ENCODE peak calls at places on chromosomes 11 and 22, in ten cellular contexts. A is NCI-H510A treated with DMSO at 0.1 percent for 48 hours; N is fibroblast of the aortic adventitia; D is posterior cingulate gyrus; M is activated CD8-positive, alpha-beta T cell treated with anti-CD3 and anti-CD28 coated beads, Interleukin-2, amount 10 ng/mL, durations not matched to agents 7 days and 5 days; J is activated effector memory CD4-positive, alpha-beta T cell treated with anti-CD3 and anti-CD28 coated beads, Interleukin-2, amount 50 U/mL, for 16 hours; F is upper lobe of right lung; S is ACHN; E is activated CD4-positive, alpha-beta T cell treated with anti-CD3 and anti-CD28 coated beads, Interleukin-2, amount 10 ng/mL, durations not matched to agents 7 days and 5 days; L is amygdala. G is an unnamed sample.

GRCh38 chr22:46893281-46894020 is 131.0 kb downstream of the TBC1D22A start:
- DNase-seq in A (no peak), N (no peak), D (no peak), M (no peak), J (no peak), F (peak; percentile 31), S (no peak), E (no peak), L (no peak), G (no peak)

GRCh38 chr11:534592-535518 is 521 bp downstream of the HRAS start:
- DNase-seq in A (peak; percentile 22), N (no peak), D (no peak), M (no peak), J (peak; percentile 76), F (peak; percentile 83), S (peak; percentile 14), E (no peak), L (no peak), G (no peak)

GRCh38 chr11:113992459-113993105 is 17.7 kb downstream of the HTR3A start:
- DNase-seq in A (no peak), N (no peak), D (no peak), M (no peak), J (no peak), F (no peak), S (no peak), E (no peak), L (no peak), G (no peak)

GRCh38 chr11:40602866-40603578 is 856.4 kb downstream of the LRRC4C start:
- DNase-seq in A (no peak), N (no peak), D (no peak), M (no peak), J (no peak), F (no peak), S (no peak), E (no peak), L (no peak), G (no peak)

GRCh38 chr11:129131361-129131760 is 60.8 kb downstream of the ARHGAP32 start:
- DNase-seq in A (no peak), N (no peak), D (no peak), M (no peak), J (no peak), F (no peak), S (no peak), E (no peak), L (no peak), G (no peak)

GRCh38 chr22:44353063-44353440 is 40.3 kb upstream of the SHISAL1 start:
- DNase-seq in A (no peak), N (no peak), D (no peak), M (no peak), J (no peak), F (no peak), S (no peak), E (no peak), L (no peak), G (no peak)

GRCh38 chr11:133787379-133788103 is 57.8 kb downstream of the SPATA19 start:
- DNase-seq in A (no peak), N (no peak), D (no peak), M (no peak), J (no peak), F (peak; percentile 78), S (no peak), E (no peak), L (no peak), G (no peak)

GRCh38 chr22:33652596-33652995 is 267.7 kb downstream of the LARGE1 start:
- DNase-seq in A (no peak), N (no peak), D (no peak), M (no peak), J (no peak), F (no peak), S (no peak), E (no peak), L (no peak), G (no peak)

GRCh38 chr22:24207264-24208011 is 26.2 kb downstream of the SUSD2 start:
- DNase-seq in A (no peak), N (peak; percentile 60), D (no peak), M (no peak), J (no peak), F (no peak), S (no peak), E (no peak), L (no peak), G (no peak)

GRCh38 chr11:21839870-21840269 is 353.0 kb upstream of the ANO5 start:
- DNase-seq in A (no peak), N (no peak), D (no peak), M (no peak), J (no peak), F (no peak), S (no peak), E (no peak), L (no peak), G (no peak)

GRCh38 chr11:74925281-74925680 is 23.6 kb downstream of the XRRA1 start:
- DNase-seq in A (no peak), N (peak; percentile 47), D (no peak), M (no peak), J (no peak), F (no peak), S (no peak), E (no peak), L (no peak), G (no peak)

GRCh38 chr11:88414385-88414861 is 76.9 kb upstream of the CTSC start:
- DNase-seq in A (peak; percentile 59), N (peak; percentile 82), D (no peak), M (peak; percentile 59), J (no peak), F (no peak), S (peak; percentile 39), E (peak; percentile 62), L (no peak), G (peak; percentile 62)

GRCh38 chr11:57081356-57081755 is 92.6 kb downstream of the OR5AK2 start:
- DNase-seq in A (no peak), N (no peak), D (no peak), M (no peak), J (no peak), F (no peak), S (no peak), E (no peak), L (no peak), G (no peak)

GRCh38 chr11:1327064-1327460 is 17.6 kb upstream of the TOLLIP start:
- DNase-seq in A (no peak), N (no peak), D (no peak), M (peak; percentile 11), J (peak; percentile 28), F (no peak), S (no peak), E (no peak), L (no peak), G (no peak)

GRCh38 chr11:95985174-95985808 is 61.4 kb upstream of the MTMR2 start:
- DNase-seq in A (no peak), N (peak; percentile 74), D (no peak), M (no peak), J (no peak), F (no peak), S (peak; percentile 4), E (no peak), L (no peak), G (no peak)

GRCh38 chr22:23263651-23264555 is 83.6 kb downstream of the BCR start:
- DNase-seq in A (no peak), N (no peak), D (no peak), M (peak; percentile 62), J (peak; percentile 70), F (no peak), S (peak; percentile 17), E (peak; percentile 45), L (no peak), G (no peak)